ENCODE peak calls at places on chromosomes 1 and 21, in four cellular contexts. X, K, V and Y are unnamed samples.
A peak's percentile ranks its signal among the peaks of the same experiment; 100 is the strongest.

GRCh38 chr1:203145321-203146041 is 18.0 kb downstream of the ADORA1 start:
- DNase-seq in X (no peak), K (no peak), V (no peak), Y (no peak)

GRCh38 chr1:219296430-219296850 is 122.8 kb downstream of the LYPLAL1 start:
- DNase-seq in X (peak; percentile 17), K (no peak), V (no peak), Y (no peak)

GRCh38 chr1:39317910-39318633 is 113.6 kb downstream of the MACF1 start:
- DNase-seq in X (no peak), K (no peak), V (no peak), Y (no peak)

GRCh38 chr1:39733161-39733560 is 5.5 kb upstream of the PPIE start:
- DNase-seq in X (no peak), K (no peak), V (peak; percentile 33), Y (peak; percentile 19)

GRCh38 chr21:18023099-18023498 is 203.9 kb upstream of the C21orf91 start:
- DNase-seq in X (no peak), K (no peak), V (no peak), Y (no peak)

GRCh38 chr1:14954210-14954609 is 199.3 kb upstream of the TMEM51 start:
- DNase-seq in X (peak; percentile 41), K (no peak), V (no peak), Y (no peak)

GRCh38 chr1:224700915-224701531 is 84.9 kb downstream of the CNIH3 start:
- DNase-seq in X (peak; percentile 47), K (no peak), V (no peak), Y (no peak)

GRCh38 chr1:8025671-8026144 is 401 bp downstream of the ERRFI1 start:
- DNase-seq in X (no peak), K (no peak), V (no peak), Y (no peak)

GRCh38 chr1:205658943-205659581 is 21.2 kb downstream of the SLC45A3 start:
- DNase-seq in X (peak; percentile 49), K (no peak), V (peak; percentile 77), Y (peak; percentile 80)

GRCh38 chr1:233627823-233628222 is 13.9 kb downstream of the KCNK1 start:
- DNase-seq in X (no peak), K (no peak), V (no peak), Y (no peak)

GRCh38 chr1:170660281-170660713 is 3.6 kb upstream of the PRRX1 start:
- DNase-seq in X (no peak), K (no peak), V (no peak), Y (no peak)

GRCh38 chr1:111857251-111857651 is 101.5 kb downstream of the DDX20 start:
- DNase-seq in X (no peak), K (no peak), V (peak; percentile 53), Y (no peak)

GRCh38 chr1:154746620-154747299 is 123.3 kb downstream of the KCNN3 start:
- DNase-seq in X (no peak), K (no peak), V (no peak), Y (no peak)

GRCh38 chr1:68379085-68379478 is 70.7 kb downstream of the RPE65 start:
- DNase-seq in X (no peak), K (no peak), V (no peak), Y (no peak)

GRCh38 chr1:248695451-248696132 is 7.0 kb downstream of the OR14I1 start:
- DNase-seq in X (no peak), K (no peak), V (no peak), Y (no peak)

GRCh38 chr1:153403421-153404085 is 12.7 kb upstream of the S100A8 start:
- DNase-seq in X (no peak), K (no peak), V (no peak), Y (no peak)